ENCODE peak calls at places on chromosomes 2 and 18, in four cellular contexts. Y is ecto neural progenitor cell, U is NCI-H226, S is EH. G is an unnamed sample.

GRCh38 chr18:74517236-74517630 is 17.1 kb upstream of the CNDP1 start:
- DNase-seq in Y (no peak), U (no peak), S (no peak), G (peak)

GRCh38 chr18:47898055-47898454 is 32.4 kb downstream of the SMAD2 start:
- DNase-seq in Y (no peak), U (no peak), S (peak), G (no peak)

GRCh38 chr2:211033765-211034164 is 477.4 kb downstream of the CPS1 start:
- DNase-seq in Y (no peak), U (no peak), S (no peak), G (no peak)

GRCh38 chr18:47930086-47930843 is at the start of gene SMAD2:
- DNase-seq in Y (peak), U (peak), S (peak), G (peak)

GRCh38 chr2:19900536-19901200 is 1.1 kb downstream of the TTC32 start:
- DNase-seq in Y (no peak), U (no peak), S (peak), G (no peak)

GRCh38 chr2:88209526-88210131 is 39.5 kb downstream of the THNSL2 start:
- DNase-seq in Y (peak), U (no peak), S (no peak), G (no peak)

GRCh38 chr2:240932001-240932723 is 26.0 kb downstream of the CROCC2 start:
- DNase-seq in Y (no peak), U (no peak), S (no peak), G (peak)

GRCh38 chr2:115083216-115083615 is 640.8 kb downstream of the DPP10 start:
- DNase-seq in Y (no peak), U (no peak), S (no peak), G (no peak)

GRCh38 chr18:79855147-79855910 is 57.6 kb downstream of the KCNG2 start:
- DNase-seq in Y (no peak), U (no peak), S (no peak), G (peak)